ENCODE peak calls at places on chromosomes 16 and 17, in five cellular contexts. E is mammary epithelial cell, U is mucosa of descending colon, A is fibroblast of lung, Y is RWPE2. L is an unnamed sample.

GRCh38 chr16:28189237-28189636 is 22.5 kb downstream of the XPO6 start:
- DNase-seq in Y (no peak), E (no peak), U (no peak), A (no peak), L (no peak)

GRCh38 chr17:67294451-67295199 is 49.6 kb upstream of the HELZ start:
- DNase-seq in E (no peak), Y (no peak), U (no peak), A (no peak), L (no peak)

GRCh38 chr16:57318240-57318970 is 33.9 kb upstream of the PLLP start:
- DNase-seq in U (no peak), Y (no peak), A (peak; percentile 45), E (no peak), L (no peak)

GRCh38 chr16:64292953-64293352 is 828.9 kb downstream of the CDH11 start:
- DNase-seq in U (no peak), E (no peak), Y (no peak), A (no peak), L (no peak)

GRCh38 chr17:50114849-50115357 is 15.1 kb downstream of the SAMD14 start:
- DNase-seq in U (no peak), Y (no peak), E (peak; percentile 37), A (peak; percentile 56), L (no peak)

GRCh38 chr16:89845417-89845816 is 17.1 kb downstream of the SPIRE2 start:
- DNase-seq in Y (no peak), U (no peak), A (no peak), E (no peak), L (no peak)

GRCh38 chr16:2836646-2837508 is 6.8 kb downstream of the ZG16B start:
- DNase-seq in Y (no peak), A (peak; percentile 21), U (no peak), E (no peak), L (no peak)

GRCh38 chr17:50263293-50264262 is 10.7 kb upstream of the TMEM92 start:
- DNase-seq in Y (peak; percentile 45), E (no peak), A (no peak), U (no peak), L (no peak)

GRCh38 chr17:61205406-61205805 is 194.2 kb upstream of the TBX2 start:
- DNase-seq in U (no peak), A (no peak), Y (no peak), E (no peak), L (no peak)

GRCh38 chr17:48542114-48542955 is 2.6 kb downstream of the HOXB2 start:
- DNase-seq in A (no peak), U (peak; percentile 50), E (no peak), Y (no peak), L (peak; percentile 21)

GRCh38 chr16:54402270-54402669 is 115.7 kb upstream of the IRX3 start:
- DNase-seq in Y (no peak), U (no peak), A (no peak), E (no peak), L (peak; percentile 65)

GRCh38 chr17:59361916-59362810 is 30.7 kb downstream of the YPEL2 start:
- DNase-seq in A (peak; percentile 98), Y (no peak), U (no peak), E (peak; percentile 87), L (no peak)

GRCh38 chr16:23245268-23245667 is 56.8 kb upstream of the SCNN1B start:
- DNase-seq in E (no peak), Y (no peak), A (no peak), U (no peak), L (peak; percentile 46)

GRCh38 chr16:5884339-5884738 is 786.7 kb upstream of the EEF2KMT start:
- DNase-seq in U (no peak), A (no peak), E (no peak), Y (no peak), L (no peak)

GRCh38 chr17:76414334-76415295 is 30.2 kb downstream of the SPHK1 start:
- DNase-seq in Y (no peak), U (no peak), A (peak; percentile 77), E (no peak), L (peak; percentile 80)

GRCh38 chr16:88284101-88284500 is 98.7 kb upstream of the ZNF469 start:
- DNase-seq in A (no peak), E (no peak), Y (no peak), U (peak; percentile 7), L (no peak)

GRCh38 chr16:88287219-88287618 is 95.5 kb upstream of the ZNF469 start:
- DNase-seq in A (peak; percentile 27), U (peak; percentile 12), Y (no peak), E (no peak), L (no peak)

GRCh38 chr16:88286301-88286923 is 96.3 kb upstream of the ZNF469 start:
- DNase-seq in E (no peak), A (no peak), U (peak; percentile 22), Y (peak; percentile 44), L (no peak)

GRCh38 chr16:88284626-88285513 is 97.9 kb upstream of the ZNF469 start:
- DNase-seq in E (no peak), U (peak; percentile 24), Y (no peak), A (no peak), L (no peak)

GRCh38 chr16:88285514-88285822 is 97.3 kb upstream of the ZNF469 start:
- DNase-seq in A (no peak), U (peak; percentile 34), E (no peak), Y (peak; percentile 45), L (no peak)
- H3K9me3 ChIP-seq in A (no peaks in the 10 kb centered on the region), U (peaks cover 16% of the 10 kb centered on the region), E (peaks cover 11% of the 10 kb centered on the region), Y (peaks cover 3% of the 10 kb centered on the region), L (peaks cover 27% of the 10 kb centered on the region)

GRCh38 chr17:44216674-44217073 is 2.8 kb downstream of the UBTF start:
- DNase-seq in U (no peak), A (no peak), E (no peak), Y (no peak), L (no peak)
- H3K36me3 ChIP-seq in U (no peaks in the 10 kb centered on the region), A (peaks cover 30% of the 10 kb centered on the region), E (peaks cover 22% of the 10 kb centered on the region), Y (peaks cover 33% of the 10 kb centered on the region), L (peaks cover 13% of the 10 kb centered on the region)

DNA sequence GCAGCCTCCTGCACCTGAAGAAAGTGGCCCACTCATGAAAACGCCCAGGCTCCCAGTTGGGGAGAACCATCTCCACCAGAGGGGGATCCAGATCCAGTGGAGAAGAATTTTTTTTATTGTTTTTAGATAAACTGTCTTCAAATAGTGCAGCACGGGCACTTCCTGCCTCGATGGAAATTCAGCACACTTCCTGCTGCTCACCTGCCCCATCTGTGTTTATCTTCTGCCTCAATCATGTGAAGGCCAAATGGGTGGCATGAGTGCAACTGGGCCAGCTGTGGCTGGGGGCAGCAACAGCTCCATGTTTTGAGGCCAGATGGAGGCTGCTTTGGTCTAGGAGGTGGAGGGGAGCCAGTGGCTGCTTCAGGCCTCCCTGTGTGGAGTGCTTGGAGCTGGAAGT is 75.9 kb upstream of the WSB1 start:
- DNase-seq in Y (no peak), E (no peak), A (no peak), U (no peak), L (no peak)
- H3K9me3 ChIP-seq in Y (no peaks in the 10 kb centered on the region), E (no peaks in the 10 kb centered on the region), A (no peaks in the 10 kb centered on the region), U (no peaks in the 10 kb centered on the region), L (no peaks in the 10 kb centered on the region)

GRCh38 chr17:78934681-78935418 is 9.7 kb upstream of the TIMP2 start:
- DNase-seq in Y (no peak), A (peak; percentile 41), U (no peak), E (no peak), L (no peak)
- H3K36me3 ChIP-seq in Y (no peaks in the 10 kb centered on the region), A (peaks cover 2% of the 10 kb centered on the region), U (no peaks in the 10 kb centered on the region), E (no peaks in the 10 kb centered on the region), L (no peaks in the 10 kb centered on the region)

GRCh38 chr17:22704674-22705073 is 1012.4 kb downstream of the KCNJ18 start:
- DNase-seq in U (no peak), A (no peak), Y (no peak), E (no peak), L (no peak)
- H3K9me3 ChIP-seq in U (peaks cover 76% of the 10 kb centered on the region), A (no peaks in the 10 kb centered on the region), Y (peaks cover 2% of the 10 kb centered on the region), E (peaks cover 33% of the 10 kb centered on the region), L (no peaks in the 10 kb centered on the region)

GRCh38 chr17:52213451-52213850 is 54.9 kb upstream of the CA10 start:
- DNase-seq in A (no peak), E (no peak), U (no peak), Y (no peak), L (no peak)

GRCh38 chr17:52212851-52213250 is 54.3 kb upstream of the CA10 start:
- DNase-seq in Y (no peak), U (no peak), A (no peak), E (no peak), L (no peak)

GRCh38 chr17:52207786-52208185 is 49.3 kb upstream of the CA10 start:
- DNase-seq in E (no peak), U (no peak), A (no peak), Y (no peak), L (no peak)

DNA sequence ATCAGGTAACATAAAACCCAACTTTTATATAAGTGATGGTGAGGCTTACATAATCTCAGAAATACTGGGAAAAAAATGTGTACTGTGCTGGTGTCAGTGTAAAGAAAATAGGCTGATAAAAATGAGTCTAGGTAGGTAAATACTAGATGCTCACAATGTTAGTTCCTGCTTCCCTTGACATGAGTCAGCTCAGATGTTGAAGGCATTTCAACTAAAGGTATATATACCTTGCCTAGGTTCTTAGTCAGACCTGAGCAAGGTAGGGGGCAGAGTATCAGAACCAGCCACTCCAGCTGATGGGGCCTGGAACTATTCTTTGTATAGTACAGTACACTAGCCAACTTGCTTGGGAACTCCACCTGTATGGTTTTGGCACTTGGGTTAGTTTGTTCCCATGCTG is 51.0 kb upstream of the CA10 start:
- DNase-seq in U (no peak), Y (no peak), A (no peak), E (no peak), L (no peak)
- H3K36me3 ChIP-seq in U (no peaks in the 10 kb centered on the region), Y (no peaks in the 10 kb centered on the region), A (no peaks in the 10 kb centered on the region), E (no peaks in the 10 kb centered on the region), L (no peaks in the 10 kb centered on the region)

GRCh38 chr17:21823130-21823529 is 130.8 kb downstream of the KCNJ18 start:
- DNase-seq in U (no peak), E (no peak), Y (no peak), A (no peak), L (no peak)
- H3K9me3 ChIP-seq in U (no peaks in the 10 kb centered on the region), E (peaks cover 14% of the 10 kb centered on the region), Y (peaks cover 6% of the 10 kb centered on the region), A (no peaks in the 10 kb centered on the region), L (no peaks in the 10 kb centered on the region)

DNA sequence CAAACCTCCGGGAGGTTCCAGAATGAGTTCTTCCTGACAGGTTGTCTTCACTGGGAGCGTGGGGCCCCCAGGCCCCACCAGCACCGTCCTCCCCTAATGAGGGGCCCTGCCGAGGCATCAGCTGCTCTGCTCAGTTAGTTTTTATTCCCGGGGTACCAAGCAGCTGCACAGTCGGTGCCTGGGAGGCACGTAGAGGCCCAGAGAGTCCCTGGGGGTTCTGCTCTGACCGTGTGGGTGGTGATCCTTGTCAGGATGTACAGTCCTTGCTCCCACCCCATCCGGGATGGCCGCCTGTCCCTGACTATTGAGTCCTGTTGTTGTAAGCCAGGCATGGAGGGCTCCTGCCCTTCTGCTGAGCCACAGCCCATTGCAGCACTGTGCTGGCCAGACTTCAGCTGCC is 18.5 kb downstream of the NMRAL1 start:
- DNase-seq in A (no peak), U (no peak), E (no peak), Y (no peak), L (no peak)
- H3K36me3 ChIP-seq in A (peaks cover 18% of the 10 kb centered on the region), U (peaks cover under 1% of the 10 kb centered on the region), E (peaks cover 24% of the 10 kb centered on the region), Y (peaks cover 57% of the 10 kb centered on the region), L (peaks cover under 1% of the 10 kb centered on the region)

DNA sequence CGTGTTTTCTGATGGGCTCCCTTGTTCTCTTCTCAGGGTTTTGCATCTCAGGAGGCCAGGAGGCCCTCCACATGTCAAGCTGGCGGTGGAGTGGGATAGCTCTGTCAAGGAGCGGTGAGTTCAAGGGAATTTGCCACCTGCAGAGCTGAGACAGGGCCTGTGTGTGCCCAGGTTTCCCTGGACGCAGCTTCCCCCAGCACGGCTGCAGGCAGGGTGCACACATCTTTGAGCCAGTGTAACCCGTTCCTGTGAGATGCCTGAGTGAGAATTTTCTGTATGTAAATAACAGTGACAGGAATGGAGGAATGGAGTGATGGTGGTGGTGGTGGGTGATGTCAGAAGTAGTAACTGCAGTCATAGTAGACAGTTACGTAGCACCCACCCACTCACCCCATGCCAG is 54.8 kb downstream of the USP43 start:
- DNase-seq in Y (no peak), U (no peak), A (no peak), E (no peak), L (no peak)
- H3K9me3 ChIP-seq in Y (no peaks in the 10 kb centered on the region), U (no peaks in the 10 kb centered on the region), A (no peaks in the 10 kb centered on the region), E (no peaks in the 10 kb centered on the region), L (no peaks in the 10 kb centered on the region)

GRCh38 chr16:87847785-87848675 is 21.3 kb downstream of the SLC7A5 start:
- DNase-seq in Y (no peak), U (no peak), A (no peak), E (no peak), L (no peak)
- H3K36me3 ChIP-seq in Y (peaks cover 98% of the 10 kb centered on the region), U (no peaks in the 10 kb centered on the region), A (peaks cover 4% of the 10 kb centered on the region), E (peaks cover 56% of the 10 kb centered on the region), L (no peaks in the 10 kb centered on the region)